ENCODE peak calls at places on chromosomes 2 and 18, in ten cellular contexts. One of them, this sample, is unnamed.

GRCh38 chr2:134281815-134282419 is 28.0 kb downstream of the MGAT5 start:
- ATAC-seq in naive thymus-derived CD4-positive, alpha-beta T cell: no peak
- ATAC-seq in SK-N-SH treated with all-trans-retinoic acid at 6 μM for 48 hours: no peak
- ATAC-seq in pancreas: no peak
- ATAC-seq in T-cell: no peak
- ATAC-seq in lung: no peak
- ATAC-seq in heart right ventricle: peak
- ATAC-seq in activated CD8-positive, alpha-beta T cell treated with anti-CD3 and anti-CD28 coated beads for 36 hours: no peak
- ATAC-seq in foreskin keratinocyte: no peak
- ATAC-seq in K562: no peak
- ATAC-seq in this sample: no peak

GRCh38 chr2:85713836-85714235 is 19.7 kb downstream of the GNLY start:
- ATAC-seq in naive thymus-derived CD4-positive, alpha-beta T cell: no peak
- ATAC-seq in SK-N-SH treated with all-trans-retinoic acid at 6 μM for 48 hours: no peak
- ATAC-seq in pancreas: no peak
- ATAC-seq in T-cell: no peak
- ATAC-seq in lung: no peak
- ATAC-seq in heart right ventricle: no peak
- ATAC-seq in activated CD8-positive, alpha-beta T cell treated with anti-CD3 and anti-CD28 coated beads for 36 hours: no peak
- ATAC-seq in foreskin keratinocyte: no peak
- ATAC-seq in K562: no peak
- ATAC-seq in this sample: no peak

GRCh38 chr2:7180641-7181370 is 263.6 kb downstream of the RNF144A start:
- ATAC-seq in naive thymus-derived CD4-positive, alpha-beta T cell: no peak
- ATAC-seq in SK-N-SH treated with all-trans-retinoic acid at 6 μM for 48 hours: peak
- ATAC-seq in pancreas: peak
- ATAC-seq in T-cell: no peak
- ATAC-seq in lung: no peak
- ATAC-seq in heart right ventricle: no peak
- ATAC-seq in activated CD8-positive, alpha-beta T cell treated with anti-CD3 and anti-CD28 coated beads for 36 hours: no peak
- ATAC-seq in foreskin keratinocyte: peak
- ATAC-seq in K562: no peak
- ATAC-seq in this sample: peak

GRCh38 chr18:77058186-77058847 is 74.3 kb downstream of the MBP start:
- ATAC-seq in naive thymus-derived CD4-positive, alpha-beta T cell: no peak
- ATAC-seq in SK-N-SH treated with all-trans-retinoic acid at 6 μM for 48 hours: no peak
- ATAC-seq in pancreas: no peak
- ATAC-seq in T-cell: no peak
- ATAC-seq in lung: no peak
- ATAC-seq in heart right ventricle: peak
- ATAC-seq in activated CD8-positive, alpha-beta T cell treated with anti-CD3 and anti-CD28 coated beads for 36 hours: no peak
- ATAC-seq in foreskin keratinocyte: no peak
- ATAC-seq in K562: no peak
- ATAC-seq in this sample: no peak

GRCh38 chr2:24658531-24659202 is 134.5 kb downstream of the PTRHD1 start:
- ATAC-seq in naive thymus-derived CD4-positive, alpha-beta T cell: no peak
- ATAC-seq in SK-N-SH treated with all-trans-retinoic acid at 6 μM for 48 hours: no peak
- ATAC-seq in pancreas: no peak
- ATAC-seq in T-cell: no peak
- ATAC-seq in lung: no peak
- ATAC-seq in heart right ventricle: peak
- ATAC-seq in activated CD8-positive, alpha-beta T cell treated with anti-CD3 and anti-CD28 coated beads for 36 hours: no peak
- ATAC-seq in foreskin keratinocyte: no peak
- ATAC-seq in K562: no peak
- ATAC-seq in this sample: no peak

GRCh38 chr2:238169708-238170251 is 11.0 kb downstream of the ERFE start:
- ATAC-seq in naive thymus-derived CD4-positive, alpha-beta T cell: no peak
- ATAC-seq in SK-N-SH treated with all-trans-retinoic acid at 6 μM for 48 hours: peak
- ATAC-seq in pancreas: peak
- ATAC-seq in T-cell: no peak
- ATAC-seq in lung: no peak
- ATAC-seq in heart right ventricle: no peak
- ATAC-seq in activated CD8-positive, alpha-beta T cell treated with anti-CD3 and anti-CD28 coated beads for 36 hours: no peak
- ATAC-seq in foreskin keratinocyte: peak
- ATAC-seq in K562: peak
- ATAC-seq in this sample: peak

GRCh38 chr2:174477772-174478171 is 9.1 kb downstream of the GPR155 start:
- ATAC-seq in naive thymus-derived CD4-positive, alpha-beta T cell: no peak
- ATAC-seq in SK-N-SH treated with all-trans-retinoic acid at 6 μM for 48 hours: no peak
- ATAC-seq in pancreas: no peak
- ATAC-seq in T-cell: no peak
- ATAC-seq in lung: no peak
- ATAC-seq in heart right ventricle: no peak
- ATAC-seq in activated CD8-positive, alpha-beta T cell treated with anti-CD3 and anti-CD28 coated beads for 36 hours: no peak
- ATAC-seq in foreskin keratinocyte: no peak
- ATAC-seq in K562: no peak
- ATAC-seq in this sample: no peak

GRCh38 chr2:188788621-188789020 is 185.6 kb upstream of the COL3A1 start:
- ATAC-seq in naive thymus-derived CD4-positive, alpha-beta T cell: no peak
- ATAC-seq in SK-N-SH treated with all-trans-retinoic acid at 6 μM for 48 hours: peak
- ATAC-seq in pancreas: peak
- ATAC-seq in T-cell: no peak
- ATAC-seq in lung: no peak
- ATAC-seq in heart right ventricle: peak
- ATAC-seq in activated CD8-positive, alpha-beta T cell treated with anti-CD3 and anti-CD28 coated beads for 36 hours: no peak
- ATAC-seq in foreskin keratinocyte: peak
- ATAC-seq in K562: no peak
- ATAC-seq in this sample: peak

GRCh38 chr2:235773188-235773928 is 279.5 kb downstream of the AGAP1 start:
- ATAC-seq in naive thymus-derived CD4-positive, alpha-beta T cell: no peak
- ATAC-seq in SK-N-SH treated with all-trans-retinoic acid at 6 μM for 48 hours: no peak
- ATAC-seq in pancreas: no peak
- ATAC-seq in T-cell: no peak
- ATAC-seq in lung: no peak
- ATAC-seq in heart right ventricle: no peak
- ATAC-seq in activated CD8-positive, alpha-beta T cell treated with anti-CD3 and anti-CD28 coated beads for 36 hours: no peak
- ATAC-seq in foreskin keratinocyte: no peak
- ATAC-seq in K562: peak
- ATAC-seq in this sample: no peak

GRCh38 chr2:113251118-113251517 is 27.6 kb downstream of the PAX8 start:
- ATAC-seq in naive thymus-derived CD4-positive, alpha-beta T cell: peak
- ATAC-seq in SK-N-SH treated with all-trans-retinoic acid at 6 μM for 48 hours: no peak
- ATAC-seq in pancreas: no peak
- ATAC-seq in T-cell: peak
- ATAC-seq in lung: no peak
- ATAC-seq in heart right ventricle: no peak
- ATAC-seq in activated CD8-positive, alpha-beta T cell treated with anti-CD3 and anti-CD28 coated beads for 36 hours: peak
- ATAC-seq in foreskin keratinocyte: no peak
- ATAC-seq in K562: peak
- ATAC-seq in this sample: no peak

GRCh38 chr2:157107460-157107859 is 150.0 kb upstream of the GALNT5 start:
- ATAC-seq in naive thymus-derived CD4-positive, alpha-beta T cell: no peak
- ATAC-seq in SK-N-SH treated with all-trans-retinoic acid at 6 μM for 48 hours: no peak
- ATAC-seq in pancreas: no peak
- ATAC-seq in T-cell: no peak
- ATAC-seq in lung: peak
- ATAC-seq in heart right ventricle: no peak
- ATAC-seq in activated CD8-positive, alpha-beta T cell treated with anti-CD3 and anti-CD28 coated beads for 36 hours: no peak
- ATAC-seq in foreskin keratinocyte: peak
- ATAC-seq in K562: peak
- ATAC-seq in this sample: no peak

GRCh38 chr2:152421521-152422367 is 86.8 kb downstream of the FMNL2 start:
- ATAC-seq in naive thymus-derived CD4-positive, alpha-beta T cell: peak
- ATAC-seq in SK-N-SH treated with all-trans-retinoic acid at 6 μM for 48 hours: peak
- ATAC-seq in pancreas: peak
- ATAC-seq in T-cell: no peak
- ATAC-seq in lung: peak
- ATAC-seq in heart right ventricle: peak
- ATAC-seq in activated CD8-positive, alpha-beta T cell treated with anti-CD3 and anti-CD28 coated beads for 36 hours: no peak
- ATAC-seq in foreskin keratinocyte: peak
- ATAC-seq in K562: peak
- ATAC-seq in this sample: peak

GRCh38 chr2:196750977-196751631 is 48.4 kb downstream of the GTF3C3 start:
- ATAC-seq in naive thymus-derived CD4-positive, alpha-beta T cell: peak
- ATAC-seq in SK-N-SH treated with all-trans-retinoic acid at 6 μM for 48 hours: peak
- ATAC-seq in pancreas: peak
- ATAC-seq in T-cell: peak
- ATAC-seq in lung: peak
- ATAC-seq in heart right ventricle: peak
- ATAC-seq in activated CD8-positive, alpha-beta T cell treated with anti-CD3 and anti-CD28 coated beads for 36 hours: peak
- ATAC-seq in foreskin keratinocyte: peak
- ATAC-seq in K562: peak
- ATAC-seq in this sample: peak

GRCh38 chr2:189492451-189492850 is 51.2 kb downstream of the WDR75 start:
- ATAC-seq in naive thymus-derived CD4-positive, alpha-beta T cell: no peak
- ATAC-seq in SK-N-SH treated with all-trans-retinoic acid at 6 μM for 48 hours: no peak
- ATAC-seq in pancreas: no peak
- ATAC-seq in T-cell: no peak
- ATAC-seq in lung: no peak
- ATAC-seq in heart right ventricle: no peak
- ATAC-seq in activated CD8-positive, alpha-beta T cell treated with anti-CD3 and anti-CD28 coated beads for 36 hours: no peak
- ATAC-seq in foreskin keratinocyte: peak
- ATAC-seq in K562: no peak
- ATAC-seq in this sample: no peak

GRCh38 chr2:226131299-226131784 is 668.3 kb downstream of the IRS1 start:
- ATAC-seq in naive thymus-derived CD4-positive, alpha-beta T cell: no peak
- ATAC-seq in SK-N-SH treated with all-trans-retinoic acid at 6 μM for 48 hours: no peak
- ATAC-seq in pancreas: peak
- ATAC-seq in T-cell: no peak
- ATAC-seq in lung: no peak
- ATAC-seq in heart right ventricle: peak
- ATAC-seq in activated CD8-positive, alpha-beta T cell treated with anti-CD3 and anti-CD28 coated beads for 36 hours: no peak
- ATAC-seq in foreskin keratinocyte: no peak
- ATAC-seq in K562: no peak
- ATAC-seq in this sample: peak

GRCh38 chr2:127874378-127875271 is 11.1 kb downstream of the AMMECR1L start:
- ATAC-seq in naive thymus-derived CD4-positive, alpha-beta T cell: peak
- ATAC-seq in SK-N-SH treated with all-trans-retinoic acid at 6 μM for 48 hours: no peak
- ATAC-seq in pancreas: no peak
- ATAC-seq in T-cell: peak
- ATAC-seq in lung: no peak
- ATAC-seq in heart right ventricle: peak
- ATAC-seq in activated CD8-positive, alpha-beta T cell treated with anti-CD3 and anti-CD28 coated beads for 36 hours: peak
- ATAC-seq in foreskin keratinocyte: peak
- ATAC-seq in K562: peak
- ATAC-seq in this sample: no peak

GRCh38 chr2:159557437-159558034 is 58.8 kb downstream of the BAZ2B start:
- ATAC-seq in naive thymus-derived CD4-positive, alpha-beta T cell: no peak
- ATAC-seq in SK-N-SH treated with all-trans-retinoic acid at 6 μM for 48 hours: no peak
- ATAC-seq in pancreas: peak
- ATAC-seq in T-cell: no peak
- ATAC-seq in lung: no peak
- ATAC-seq in heart right ventricle: peak
- ATAC-seq in activated CD8-positive, alpha-beta T cell treated with anti-CD3 and anti-CD28 coated beads for 36 hours: no peak
- ATAC-seq in foreskin keratinocyte: peak
- ATAC-seq in K562: peak
- ATAC-seq in this sample: peak

GRCh38 chr2:60980031-60980815 is 37.3 kb upstream of the PEX13 start:
- ATAC-seq in naive thymus-derived CD4-positive, alpha-beta T cell: no peak
- ATAC-seq in SK-N-SH treated with all-trans-retinoic acid at 6 μM for 48 hours: no peak
- ATAC-seq in pancreas: no peak
- ATAC-seq in T-cell: no peak
- ATAC-seq in lung: no peak
- ATAC-seq in heart right ventricle: no peak
- ATAC-seq in activated CD8-positive, alpha-beta T cell treated with anti-CD3 and anti-CD28 coated beads for 36 hours: no peak
- ATAC-seq in foreskin keratinocyte: no peak
- ATAC-seq in K562: no peak
- ATAC-seq in this sample: no peak

GRCh38 chr18:65214456-65214855 is 536.4 kb upstream of the CDH7 start:
- ATAC-seq in naive thymus-derived CD4-positive, alpha-beta T cell: no peak
- ATAC-seq in SK-N-SH treated with all-trans-retinoic acid at 6 μM for 48 hours: no peak
- ATAC-seq in pancreas: no peak
- ATAC-seq in T-cell: no peak
- ATAC-seq in lung: no peak
- ATAC-seq in heart right ventricle: no peak
- ATAC-seq in activated CD8-positive, alpha-beta T cell treated with anti-CD3 and anti-CD28 coated beads for 36 hours: no peak
- ATAC-seq in foreskin keratinocyte: no peak
- ATAC-seq in K562: no peak
- ATAC-seq in this sample: no peak

GRCh38 chr2:33457588-33458247 is 18.7 kb upstream of the RASGRP3 start:
- ATAC-seq in naive thymus-derived CD4-positive, alpha-beta T cell: no peak
- ATAC-seq in SK-N-SH treated with all-trans-retinoic acid at 6 μM for 48 hours: no peak
- ATAC-seq in pancreas: peak
- ATAC-seq in T-cell: no peak
- ATAC-seq in lung: peak
- ATAC-seq in heart right ventricle: peak
- ATAC-seq in activated CD8-positive, alpha-beta T cell treated with anti-CD3 and anti-CD28 coated beads for 36 hours: no peak
- ATAC-seq in foreskin keratinocyte: no peak
- ATAC-seq in K562: peak
- ATAC-seq in this sample: no peak

GRCh38 chr2:36456227-36456788 is 100.7 kb downstream of the CRIM1 start:
- ATAC-seq in naive thymus-derived CD4-positive, alpha-beta T cell: peak
- ATAC-seq in SK-N-SH treated with all-trans-retinoic acid at 6 μM for 48 hours: peak
- ATAC-seq in pancreas: peak
- ATAC-seq in T-cell: no peak
- ATAC-seq in lung: no peak
- ATAC-seq in heart right ventricle: peak
- ATAC-seq in activated CD8-positive, alpha-beta T cell treated with anti-CD3 and anti-CD28 coated beads for 36 hours: no peak
- ATAC-seq in foreskin keratinocyte: no peak
- ATAC-seq in K562: no peak
- ATAC-seq in this sample: no peak

GRCh38 chr2:233085037-233085838 is 25.1 kb downstream of the INPP5D start:
- ATAC-seq in naive thymus-derived CD4-positive, alpha-beta T cell: no peak
- ATAC-seq in SK-N-SH treated with all-trans-retinoic acid at 6 μM for 48 hours: no peak
- ATAC-seq in pancreas: no peak
- ATAC-seq in T-cell: no peak
- ATAC-seq in lung: no peak
- ATAC-seq in heart right ventricle: no peak
- ATAC-seq in activated CD8-positive, alpha-beta T cell treated with anti-CD3 and anti-CD28 coated beads for 36 hours: no peak
- ATAC-seq in foreskin keratinocyte: no peak
- ATAC-seq in K562: no peak
- ATAC-seq in this sample: no peak

GRCh38 chr18:3012920-3013810 is at the start of gene LPIN2:
- ATAC-seq in naive thymus-derived CD4-positive, alpha-beta T cell: peak
- ATAC-seq in SK-N-SH treated with all-trans-retinoic acid at 6 μM for 48 hours: peak
- ATAC-seq in pancreas: peak
- ATAC-seq in T-cell: peak
- ATAC-seq in lung: peak
- ATAC-seq in heart right ventricle: peak
- ATAC-seq in activated CD8-positive, alpha-beta T cell treated with anti-CD3 and anti-CD28 coated beads for 36 hours: peak
- ATAC-seq in foreskin keratinocyte: peak
- ATAC-seq in K562: peak
- ATAC-seq in this sample: peak

GRCh38 chr2:221505605-221506004 is 66.5 kb downstream of the EPHA4 start:
- ATAC-seq in naive thymus-derived CD4-positive, alpha-beta T cell: no peak
- ATAC-seq in SK-N-SH treated with all-trans-retinoic acid at 6 μM for 48 hours: no peak
- ATAC-seq in pancreas: no peak
- ATAC-seq in T-cell: no peak
- ATAC-seq in lung: no peak
- ATAC-seq in heart right ventricle: no peak
- ATAC-seq in activated CD8-positive, alpha-beta T cell treated with anti-CD3 and anti-CD28 coated beads for 36 hours: no peak
- ATAC-seq in foreskin keratinocyte: no peak
- ATAC-seq in K562: no peak
- ATAC-seq in this sample: no peak

GRCh38 chr2:888906-889566 is 61.6 kb upstream of the SNTG2 start:
- ATAC-seq in naive thymus-derived CD4-positive, alpha-beta T cell: no peak
- ATAC-seq in SK-N-SH treated with all-trans-retinoic acid at 6 μM for 48 hours: no peak
- ATAC-seq in pancreas: no peak
- ATAC-seq in T-cell: no peak
- ATAC-seq in lung: no peak
- ATAC-seq in heart right ventricle: no peak
- ATAC-seq in activated CD8-positive, alpha-beta T cell treated with anti-CD3 and anti-CD28 coated beads for 36 hours: no peak
- ATAC-seq in foreskin keratinocyte: no peak
- ATAC-seq in K562: no peak
- ATAC-seq in this sample: no peak

GRCh38 chr2:152046940-152047339 is 51.9 kb downstream of the CACNB4 start:
- ATAC-seq in naive thymus-derived CD4-positive, alpha-beta T cell: peak
- ATAC-seq in SK-N-SH treated with all-trans-retinoic acid at 6 μM for 48 hours: no peak
- ATAC-seq in pancreas: no peak
- ATAC-seq in T-cell: no peak
- ATAC-seq in lung: no peak
- ATAC-seq in heart right ventricle: no peak
- ATAC-seq in activated CD8-positive, alpha-beta T cell treated with anti-CD3 and anti-CD28 coated beads for 36 hours: no peak
- ATAC-seq in foreskin keratinocyte: no peak
- ATAC-seq in K562: no peak
- ATAC-seq in this sample: no peak

GRCh38 chr18:2147866-2148265 is 423.4 kb downstream of the METTL4 start:
- ATAC-seq in naive thymus-derived CD4-positive, alpha-beta T cell: no peak
- ATAC-seq in SK-N-SH treated with all-trans-retinoic acid at 6 μM for 48 hours: no peak
- ATAC-seq in pancreas: no peak
- ATAC-seq in T-cell: no peak
- ATAC-seq in lung: no peak
- ATAC-seq in heart right ventricle: peak
- ATAC-seq in activated CD8-positive, alpha-beta T cell treated with anti-CD3 and anti-CD28 coated beads for 36 hours: no peak
- ATAC-seq in foreskin keratinocyte: peak
- ATAC-seq in K562: no peak
- ATAC-seq in this sample: peak

GRCh38 chr2:193518061-193518817 is 1323.5 kb upstream of the TMEFF2 start:
- ATAC-seq in naive thymus-derived CD4-positive, alpha-beta T cell: no peak
- ATAC-seq in SK-N-SH treated with all-trans-retinoic acid at 6 μM for 48 hours: no peak
- ATAC-seq in pancreas: no peak
- ATAC-seq in T-cell: no peak
- ATAC-seq in lung: no peak
- ATAC-seq in heart right ventricle: no peak
- ATAC-seq in activated CD8-positive, alpha-beta T cell treated with anti-CD3 and anti-CD28 coated beads for 36 hours: peak
- ATAC-seq in foreskin keratinocyte: peak
- ATAC-seq in K562: no peak
- ATAC-seq in this sample: no peak